ENCODE peak calls at places on chromosomes 16 and 17, in six cellular contexts. R is GM12864, N is kidney, F is nephron progenitor cell, B is tibial artery, Q is thoracic aorta. C is an unnamed sample.

GRCh38 chr16:70715860-70716357 is 30.1 kb upstream of the MTSS2 start:
- DNase-seq in R (no peak), N (no peak), F (no peak), B (no peak), Q (no peak), C (no peak)

GRCh38 chr16:75627856-75628255 is 4.8 kb upstream of the ADAT1 start:
- DNase-seq in R (no peak), N (no peak), F (no peak), B (no peak), Q (no peak), C (no peak)

GRCh38 chr16:84647830-84648594 is at the start of gene KLHL36:
- DNase-seq in R (no peak), N (peak), F (peak), B (peak), Q (no peak), C (peak)

GRCh38 chr16:24939224-24939623 is 75.9 kb downstream of the ARHGAP17 start:
- DNase-seq in R (no peak), N (no peak), F (no peak), B (no peak), Q (no peak), C (no peak)

GRCh38 chr17:77593081-77593480 is 365.4 kb upstream of the TNRC6C start:
- DNase-seq in R (no peak), N (no peak), F (no peak), B (no peak), Q (no peak), C (no peak)

GRCh38 chr17:61279476-61280145 is 120.0 kb upstream of the TBX2 start:
- DNase-seq in R (no peak), N (no peak), F (no peak), B (no peak), Q (no peak), C (no peak)

GRCh38 chr17:50060951-50061712 is 5.2 kb downstream of the ITGA3 start:
- DNase-seq in R (no peak), N (peak), F (no peak), B (peak), Q (peak), C (peak)

GRCh38 chr16:10920726-10921427 is 21.4 kb downstream of the DEXI start:
- DNase-seq in R (no peak), N (no peak), F (no peak), B (no peak), Q (no peak), C (no peak)

GRCh38 chr16:35744716-35745115 is 2285.3 kb downstream of the TP53TG3F start:
- DNase-seq in R (no peak), N (no peak), F (no peak), B (no peak), Q (no peak), C (no peak)

GRCh38 chr17:80777274-80777673 is 214.4 kb upstream of the CHMP6 start:
- DNase-seq in R (no peak), N (no peak), F (no peak), B (no peak), Q (no peak), C (no peak)

GRCh38 chr16:86082400-86083030 is 183.6 kb downstream of the IRF8 start:
- DNase-seq in R (no peak), N (peak), F (no peak), B (no peak), Q (no peak), C (no peak)

GRCh38 chr16:561957-562938 is 2.1 kb downstream of the PRR35 start:
- DNase-seq in R (no peak), N (no peak), F (no peak), B (no peak), Q (no peak), C (no peak)

GRCh38 chr17:563646-564045 is 151.0 kb downstream of the VPS53 start:
- DNase-seq in R (no peak), N (no peak), F (no peak), B (no peak), Q (no peak), C (no peak)

GRCh38 chr16:12020007-12020406 is 43.5 kb downstream of the SNX29 start:
- DNase-seq in R (peak), N (no peak), F (no peak), B (no peak), Q (no peak), C (no peak)

GRCh38 chr16:5979905-5980550 is 882.4 kb upstream of the EEF2KMT start:
- DNase-seq in R (no peak), N (no peak), F (peak), B (no peak), Q (no peak), C (no peak)

GRCh38 chr17:29434550-29434949 is 44.4 kb downstream of the TAOK1 start:
- DNase-seq in R (no peak), N (no peak), F (no peak), B (no peak), Q (no peak), C (no peak)

GRCh38 chr16:19810817-19811731 is 73.6 kb downstream of the GPRC5B start:
- DNase-seq in R (no peak), N (no peak), F (no peak), B (no peak), Q (no peak), C (no peak)

GRCh38 chr17:75514299-75515228 is 773 bp downstream of the CASKIN2 start:
- DNase-seq in R (no peak), N (peak), F (peak), B (no peak), Q (no peak), C (peak)

GRCh38 chr16:73432794-73433455 is 385.0 kb upstream of the ZFHX3 start:
- DNase-seq in R (no peak), N (no peak), F (no peak), B (no peak), Q (no peak), C (no peak)

GRCh38 chr16:49593423-49594040 is 219.9 kb downstream of the C16orf78 start:
- DNase-seq in R (no peak), N (no peak), F (no peak), B (no peak), Q (no peak), C (no peak)

GRCh38 chr17:64103751-64104364 is 26.1 kb downstream of the ERN1 start:
- DNase-seq in R (no peak), N (no peak), F (no peak), B (no peak), Q (no peak), C (no peak)

GRCh38 chr17:44501866-44502265 is 1.3 kb downstream of the GPATCH8 start:
- DNase-seq in R (no peak), N (no peak), F (no peak), B (no peak), Q (no peak), C (no peak)

GRCh38 chr16:24124291-24124690 is 131.8 kb upstream of the CACNG3 start:
- DNase-seq in R (no peak), N (no peak), F (no peak), B (no peak), Q (no peak), C (no peak)

GRCh38 chr17:28997811-28998210 is 8.0 kb downstream of the SEZ6 start:
- DNase-seq in R (no peak), N (no peak), F (no peak), B (no peak), Q (no peak), C (no peak)

DNA sequence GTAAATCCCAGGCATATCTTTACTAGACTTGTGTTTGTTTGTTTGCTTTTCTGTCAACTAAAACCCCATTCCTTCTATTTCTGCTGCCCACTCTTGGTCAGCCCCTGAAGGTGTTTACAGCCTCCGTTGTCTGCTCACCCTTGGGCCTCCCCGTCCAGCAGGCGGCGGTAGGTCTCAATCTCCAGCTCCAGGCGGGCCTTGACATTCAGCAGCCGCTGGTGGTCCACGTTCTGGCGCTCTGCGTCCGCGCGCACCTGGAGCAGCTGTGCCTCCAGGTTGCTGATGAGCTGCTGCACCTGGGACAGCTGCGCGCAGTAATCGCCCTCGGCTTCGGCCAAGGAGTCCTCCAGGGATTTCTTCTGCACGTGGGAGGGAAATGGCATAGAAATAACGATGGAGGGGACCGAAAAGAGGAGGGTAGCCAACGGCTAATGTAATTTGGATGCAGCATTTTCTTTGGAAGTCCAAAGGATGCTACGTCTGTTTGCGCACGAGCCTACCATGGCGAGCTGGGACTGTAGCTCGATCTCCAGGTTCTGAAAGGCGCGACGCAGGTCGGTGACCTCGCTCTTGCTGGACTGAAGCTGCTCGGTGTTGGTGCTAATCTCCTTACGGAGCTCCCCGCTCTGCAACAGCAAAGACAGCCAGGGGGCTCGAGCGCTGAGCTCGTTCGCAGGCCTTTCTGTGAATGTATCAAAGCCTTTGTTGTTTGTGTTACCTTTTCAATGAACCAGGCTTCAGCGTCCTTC is 3.9 kb downstream of the KRT12 start:
- DNase-seq in R (no peak), N (no peak), F (peak), B (no peak), Q (no peak), C (no peak)
- TF ChIP-seq CTCF in R (peak), N (no peak), F (peak), B (no peak), Q (no peak), C (no peak)

GRCh38 chr16:31880322-31880979 is 6.8 kb downstream of the ZNF267 start:
- DNase-seq in R (no peak), N (no peak), F (no peak), B (no peak), Q (no peak), C (no peak)
- TF ChIP-seq CTCF in R (no peak), N (no peak), F (no peak), B (no peak), Q (no peak), C (no peak)

GRCh38 chr17:68794636-68795503 is 160.3 kb downstream of the ABCA8 start:
- DNase-seq in R (no peak), N (no peak), F (no peak), B (peak), Q (no peak), C (no peak)
- TF ChIP-seq CTCF in R (peak), N (peak), F (no peak), B (no peak), Q (no peak), C (peak)

GRCh38 chr17:66200685-66201092 is 8.8 kb upstream of the CEP112 start:
- DNase-seq in R (no peak), N (no peak), F (peak), B (no peak), Q (no peak), C (no peak)
- TF ChIP-seq CTCF in R (peak), N (peak), F (peak), B (no peak), Q (no peak), C (peak)

GRCh38 chr17:57955183-57955952 is at the start of gene CUEDC1:
- DNase-seq in R (no peak), N (peak), F (peak), B (peak), Q (no peak), C (peak)
- TF ChIP-seq CTCF in R (peak), N (peak), F (no peak), B (peak), Q (peak), C (peak)